ENCODE peak calls at places on chromosomes 12 and 14, in nine cellular contexts. One of them, this sample, is unnamed.

GRCh38 chr12:113287899-113288282 is 47.0 kb downstream of the SLC8B1 start:
- DNase-seq in progenitor cell of endocrine pancreas: no peak
- DNase-seq in MM.1S: no peak
- DNase-seq in lower leg skin: no peak
- DNase-seq in adrenal gland: no peak
- DNase-seq in ovary: no peak
- DNase-seq in PC-3: no peak
- DNase-seq in astrocyte: no peak
- DNase-seq in GM20000: no peak
- DNase-seq in this sample: no peak

GRCh38 chr12:27870939-27871338 is 90.9 kb upstream of the MANSC4 start:
- DNase-seq in progenitor cell of endocrine pancreas: no peak
- DNase-seq in MM.1S: no peak
- DNase-seq in lower leg skin: no peak
- DNase-seq in adrenal gland: no peak
- DNase-seq in ovary: no peak
- DNase-seq in PC-3: no peak
- DNase-seq in astrocyte: peak
- DNase-seq in GM20000: no peak
- DNase-seq in this sample: no peak

GRCh38 chr14:95468416-95469133 is 47.9 kb downstream of the SYNE3 start:
- DNase-seq in progenitor cell of endocrine pancreas: no peak
- DNase-seq in MM.1S: no peak
- DNase-seq in lower leg skin: no peak
- DNase-seq in adrenal gland: no peak
- DNase-seq in ovary: no peak
- DNase-seq in PC-3: peak
- DNase-seq in astrocyte: no peak
- DNase-seq in GM20000: no peak
- DNase-seq in this sample: no peak

GRCh38 chr12:8996682-8997405 is 7.5 kb downstream of the KLRG1 start:
- DNase-seq in progenitor cell of endocrine pancreas: no peak
- DNase-seq in MM.1S: no peak
- DNase-seq in lower leg skin: no peak
- DNase-seq in adrenal gland: peak
- DNase-seq in ovary: no peak
- DNase-seq in PC-3: no peak
- DNase-seq in astrocyte: peak
- DNase-seq in GM20000: peak
- DNase-seq in this sample: peak

GRCh38 chr12:72434989-72435388 is 162.8 kb downstream of the TRHDE start:
- DNase-seq in progenitor cell of endocrine pancreas: no peak
- DNase-seq in MM.1S: no peak
- DNase-seq in lower leg skin: no peak
- DNase-seq in adrenal gland: no peak
- DNase-seq in ovary: no peak
- DNase-seq in PC-3: no peak
- DNase-seq in astrocyte: no peak
- DNase-seq in GM20000: no peak
- DNase-seq in this sample: no peak

GRCh38 chr12:62603811-62604098 is 137.1 kb downstream of the MON2 start:
- DNase-seq in progenitor cell of endocrine pancreas: no peak
- DNase-seq in MM.1S: no peak
- DNase-seq in lower leg skin: no peak
- DNase-seq in adrenal gland: no peak
- DNase-seq in ovary: no peak
- DNase-seq in PC-3: no peak
- DNase-seq in astrocyte: no peak
- DNase-seq in GM20000: no peak
- DNase-seq in this sample: no peak

GRCh38 chr14:102777711-102778615 is 714 bp downstream of the TRAF3 start:
- DNase-seq in progenitor cell of endocrine pancreas: no peak
- DNase-seq in MM.1S: peak
- DNase-seq in lower leg skin: no peak
- DNase-seq in adrenal gland: peak
- DNase-seq in ovary: peak
- DNase-seq in PC-3: peak
- DNase-seq in astrocyte: peak
- DNase-seq in GM20000: no peak
- DNase-seq in this sample: no peak

GRCh38 chr12:121219353-121219986 is 9.5 kb downstream of the P2RX4 start:
- DNase-seq in progenitor cell of endocrine pancreas: no peak
- DNase-seq in MM.1S: no peak
- DNase-seq in lower leg skin: no peak
- DNase-seq in adrenal gland: no peak
- DNase-seq in ovary: no peak
- DNase-seq in PC-3: no peak
- DNase-seq in astrocyte: no peak
- DNase-seq in GM20000: no peak
- DNase-seq in this sample: no peak

GRCh38 chr14:67285876-67286452 is 44.7 kb downstream of the PALS1 start:
- DNase-seq in progenitor cell of endocrine pancreas: no peak
- DNase-seq in MM.1S: peak
- DNase-seq in lower leg skin: no peak
- DNase-seq in adrenal gland: no peak
- DNase-seq in ovary: no peak
- DNase-seq in PC-3: peak
- DNase-seq in astrocyte: peak
- DNase-seq in GM20000: peak
- DNase-seq in this sample: peak

GRCh38 chr14:31336646-31337045 is 83.7 kb downstream of the HEATR5A start:
- DNase-seq in progenitor cell of endocrine pancreas: no peak
- DNase-seq in MM.1S: no peak
- DNase-seq in lower leg skin: no peak
- DNase-seq in adrenal gland: no peak
- DNase-seq in ovary: no peak
- DNase-seq in PC-3: peak
- DNase-seq in astrocyte: peak
- DNase-seq in GM20000: no peak
- DNase-seq in this sample: peak

GRCh38 chr12:53532026-53532425 is 24.7 kb upstream of the NPFF start:
- DNase-seq in progenitor cell of endocrine pancreas: no peak
- DNase-seq in MM.1S: no peak
- DNase-seq in lower leg skin: no peak
- DNase-seq in adrenal gland: no peak
- DNase-seq in ovary: no peak
- DNase-seq in PC-3: no peak
- DNase-seq in astrocyte: no peak
- DNase-seq in GM20000: no peak
- DNase-seq in this sample: no peak

GRCh38 chr12:54549774-54550451 is 512 bp downstream of the PDE1B start:
- DNase-seq in progenitor cell of endocrine pancreas: no peak
- DNase-seq in MM.1S: no peak
- DNase-seq in lower leg skin: no peak
- DNase-seq in adrenal gland: no peak
- DNase-seq in ovary: peak
- DNase-seq in PC-3: no peak
- DNase-seq in astrocyte: no peak
- DNase-seq in GM20000: no peak
- DNase-seq in this sample: peak

GRCh38 chr12:117732761-117733160 is 236.0 kb downstream of the KSR2 start:
- DNase-seq in progenitor cell of endocrine pancreas: no peak
- DNase-seq in MM.1S: no peak
- DNase-seq in lower leg skin: no peak
- DNase-seq in adrenal gland: no peak
- DNase-seq in ovary: no peak
- DNase-seq in PC-3: no peak
- DNase-seq in astrocyte: no peak
- DNase-seq in GM20000: no peak
- DNase-seq in this sample: no peak

GRCh38 chr12:59643576-59643975 is 47.7 kb downstream of the SLC16A7 start:
- DNase-seq in progenitor cell of endocrine pancreas: no peak
- DNase-seq in MM.1S: no peak
- DNase-seq in lower leg skin: no peak
- DNase-seq in adrenal gland: no peak
- DNase-seq in ovary: no peak
- DNase-seq in PC-3: no peak
- DNase-seq in astrocyte: no peak
- DNase-seq in GM20000: no peak
- DNase-seq in this sample: no peak

GRCh38 chr12:86015026-86015425 is 140.9 kb downstream of the NTS start:
- DNase-seq in progenitor cell of endocrine pancreas: no peak
- DNase-seq in MM.1S: no peak
- DNase-seq in lower leg skin: no peak
- DNase-seq in adrenal gland: no peak
- DNase-seq in ovary: no peak
- DNase-seq in PC-3: no peak
- DNase-seq in astrocyte: no peak
- DNase-seq in GM20000: no peak
- DNase-seq in this sample: no peak

DNA sequence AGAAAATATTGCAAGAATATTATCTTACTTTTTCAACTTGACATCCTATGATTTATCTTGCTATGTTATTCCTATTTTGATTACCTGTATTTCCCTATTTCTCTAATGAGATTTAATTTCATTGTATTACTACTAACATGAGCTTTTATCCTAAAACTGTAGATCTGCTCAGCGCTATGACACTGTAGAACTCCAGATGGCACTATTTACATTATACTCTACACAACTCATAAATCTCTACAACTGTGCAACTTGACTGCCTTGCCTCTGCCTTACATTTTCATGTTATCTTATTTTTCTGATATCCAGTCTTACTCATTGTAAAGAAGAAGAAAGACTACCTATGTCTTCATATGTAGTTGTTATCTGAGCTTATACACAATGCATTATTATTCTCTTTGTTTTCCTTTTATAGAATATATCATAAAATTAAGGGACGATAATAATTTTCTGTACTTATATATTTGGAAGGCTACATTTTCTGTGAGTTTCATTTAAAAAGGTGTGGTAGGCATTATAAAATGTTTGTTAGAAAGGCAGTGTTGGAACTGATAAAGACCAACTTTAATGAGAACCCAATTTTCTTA is 24.1 kb downstream of the NUP37 start:
- DNase-seq in progenitor cell of endocrine pancreas: no peak
- DNase-seq in MM.1S: peak
- DNase-seq in lower leg skin: no peak
- DNase-seq in adrenal gland: no peak
- DNase-seq in ovary: no peak
- DNase-seq in PC-3: peak
- DNase-seq in astrocyte: peak
- DNase-seq in GM20000: peak
- DNase-seq in this sample: peak
- TF ChIP-seq CTCF in progenitor cell of endocrine pancreas: peak
- TF ChIP-seq CTCF in MM.1S: peak
- TF ChIP-seq CTCF in lower leg skin: no peak
- TF ChIP-seq CTCF in adrenal gland: no peak
- TF ChIP-seq CTCF in ovary: no peak
- TF ChIP-seq CTCF in PC-3: peak
- TF ChIP-seq CTCF in astrocyte: peak
- TF ChIP-seq CTCF in GM20000: peak
- TF ChIP-seq CTCF in this sample: peak

DNA sequence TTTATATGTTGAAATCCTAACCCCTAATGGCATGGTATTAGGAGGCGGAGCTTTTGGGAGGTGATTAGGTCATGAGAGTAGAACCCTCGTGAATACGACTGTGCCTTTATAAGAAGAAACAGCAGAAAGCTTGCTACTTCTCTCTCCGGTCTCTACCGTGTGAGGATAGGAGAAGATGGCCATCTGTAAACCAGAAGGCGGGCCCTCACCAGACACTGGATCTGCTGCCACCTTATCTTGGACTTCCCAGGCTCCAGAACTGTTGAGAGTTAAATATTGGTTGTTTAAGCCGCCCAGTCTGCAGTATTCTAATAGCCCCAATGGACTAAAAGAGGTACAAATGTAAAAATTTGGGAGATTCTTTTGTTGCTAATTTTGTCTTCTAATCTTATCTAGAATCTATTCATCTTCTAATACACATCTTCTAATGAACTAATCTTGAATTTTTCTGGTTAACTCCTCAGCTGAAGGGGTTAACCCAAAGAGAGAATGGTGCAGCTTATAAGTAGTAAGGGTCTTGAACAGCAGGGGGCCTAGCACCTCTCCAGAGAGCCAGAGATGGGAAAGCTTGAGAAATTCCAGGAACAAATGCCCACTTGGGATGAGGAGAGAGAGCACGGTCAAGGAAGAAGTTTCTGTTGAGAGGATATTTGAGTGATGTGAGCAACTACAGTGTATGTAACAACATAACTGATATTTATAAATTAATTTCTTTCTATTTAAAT is 264.0 kb upstream of the GRIP1 start:
- DNase-seq in progenitor cell of endocrine pancreas: no peak
- DNase-seq in MM.1S: no peak
- DNase-seq in lower leg skin: no peak
- DNase-seq in adrenal gland: no peak
- DNase-seq in ovary: no peak
- DNase-seq in PC-3: no peak
- DNase-seq in astrocyte: no peak
- DNase-seq in GM20000: no peak
- DNase-seq in this sample: no peak
- TF ChIP-seq CTCF in progenitor cell of endocrine pancreas: peak
- TF ChIP-seq CTCF in MM.1S: no peak
- TF ChIP-seq CTCF in lower leg skin: no peak
- TF ChIP-seq CTCF in adrenal gland: no peak
- TF ChIP-seq CTCF in ovary: no peak
- TF ChIP-seq CTCF in PC-3: peak
- TF ChIP-seq CTCF in astrocyte: no peak
- TF ChIP-seq CTCF in GM20000: no peak
- TF ChIP-seq CTCF in this sample: no peak

GRCh38 chr12:118855858-118856257 is 125.5 kb upstream of the SRRM4 start:
- DNase-seq in progenitor cell of endocrine pancreas: no peak
- DNase-seq in MM.1S: no peak
- DNase-seq in lower leg skin: no peak
- DNase-seq in adrenal gland: no peak
- DNase-seq in ovary: no peak
- DNase-seq in PC-3: no peak
- DNase-seq in astrocyte: no peak
- DNase-seq in GM20000: no peak
- DNase-seq in this sample: no peak

GRCh38 chr12:118850244-118850825 is 131.0 kb upstream of the SRRM4 start:
- DNase-seq in progenitor cell of endocrine pancreas: no peak
- DNase-seq in MM.1S: no peak
- DNase-seq in lower leg skin: no peak
- DNase-seq in adrenal gland: no peak
- DNase-seq in ovary: no peak
- DNase-seq in PC-3: peak
- DNase-seq in astrocyte: no peak
- DNase-seq in GM20000: peak
- DNase-seq in this sample: peak

DNA sequence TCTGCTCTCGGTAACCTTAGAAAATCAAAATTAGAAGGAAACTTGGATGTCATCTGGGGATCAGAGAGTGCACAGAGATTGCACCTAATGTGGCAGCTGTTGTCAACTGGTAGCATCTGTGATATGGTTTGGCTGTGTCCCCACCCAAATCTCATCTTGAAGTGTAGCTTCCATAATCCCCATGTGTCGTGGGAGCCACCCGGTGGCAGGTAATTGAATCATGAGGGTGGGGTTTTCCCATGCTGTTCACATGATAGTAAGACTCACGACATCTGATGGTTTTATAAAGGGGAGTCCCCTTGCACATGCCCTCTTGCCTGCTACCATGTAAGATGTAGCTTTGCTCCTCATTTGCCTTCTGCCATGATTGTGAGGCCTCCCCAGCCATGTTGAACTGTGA is 127.7 kb upstream of the SRRM4 start:
- DNase-seq in progenitor cell of endocrine pancreas: no peak
- DNase-seq in MM.1S: no peak
- DNase-seq in lower leg skin: no peak
- DNase-seq in adrenal gland: no peak
- DNase-seq in ovary: no peak
- DNase-seq in PC-3: no peak
- DNase-seq in astrocyte: no peak
- DNase-seq in GM20000: no peak
- DNase-seq in this sample: no peak
- TF ChIP-seq CTCF in progenitor cell of endocrine pancreas: peak
- TF ChIP-seq CTCF in MM.1S: no peak
- TF ChIP-seq CTCF in lower leg skin: no peak
- TF ChIP-seq CTCF in adrenal gland: no peak
- TF ChIP-seq CTCF in ovary: no peak
- TF ChIP-seq CTCF in PC-3: no peak
- TF ChIP-seq CTCF in astrocyte: no peak
- TF ChIP-seq CTCF in GM20000: no peak
- TF ChIP-seq CTCF in this sample: no peak

GRCh38 chr14:60064491-60065072 is 27.1 kb upstream of the PCNX4 start:
- DNase-seq in progenitor cell of endocrine pancreas: no peak
- DNase-seq in MM.1S: peak
- DNase-seq in lower leg skin: no peak
- DNase-seq in adrenal gland: no peak
- DNase-seq in ovary: no peak
- DNase-seq in PC-3: peak
- DNase-seq in astrocyte: peak
- DNase-seq in GM20000: peak
- DNase-seq in this sample: peak
- TF ChIP-seq CTCF in progenitor cell of endocrine pancreas: peak
- TF ChIP-seq CTCF in MM.1S: peak
- TF ChIP-seq CTCF in lower leg skin: no peak
- TF ChIP-seq CTCF in adrenal gland: peak
- TF ChIP-seq CTCF in ovary: peak
- TF ChIP-seq CTCF in PC-3: peak
- TF ChIP-seq CTCF in astrocyte: peak
- TF ChIP-seq CTCF in GM20000: peak
- TF ChIP-seq CTCF in this sample: peak

This sample was measured in MCF 10A.